ENCODE peak calls at places on chromosomes 7 and 10, in eight cellular contexts. K is activated CD4-positive, alpha-beta memory T cell treated with anti-CD3 and anti-CD28 coated beads for 36 hours; L is activated CD4-positive, CD25-positive, alpha-beta regulatory T cell treated with anti-CD3 and anti-CD28 coated beads, Interleukin-2, amount 50 U/mL, for 16 hours; V is omental fat pad; I is EL; U is fibroblast of lung; J is Peyer's patch; Y is LoVo. N is an unnamed sample.

GRCh38 chr7:50860174-50860573 is 77.5 kb upstream of the GRB10 start:
- DNase-seq in Y (no peak), J (no peak), U (no peak), V (no peak), L (no peak), I (no peak), K (no peak), N (no peak)

GRCh38 chr10:124724279-124725027 is 19.7 kb downstream of the FAM53B start:
- DNase-seq in I (no peak), K (peak; percentile 12), U (no peak), J (peak; percentile 87), L (no peak), Y (no peak), V (no peak), N (no peak)

GRCh38 chr10:6228647-6229046 is 25.9 kb downstream of the PFKFB3 start:
- DNase-seq in I (no peak), K (no peak), J (no peak), L (no peak), Y (no peak), U (peak; percentile 42), V (no peak), N (no peak)

GRCh38 chr7:27245798-27246691 is 3.4 kb downstream of the EVX1 start:
- DNase-seq in Y (no peak), J (peak; percentile 62), V (no peak), K (no peak), U (no peak), I (peak; percentile 33), L (no peak), N (no peak)

GRCh38 chr7:135862586-135863361 is 114.2 kb upstream of the FAM180A start:
- DNase-seq in L (no peak), V (no peak), Y (no peak), K (no peak), I (no peak), J (no peak), U (peak; percentile 73), N (no peak)

GRCh38 chr7:71661671-71662224 is 529.8 kb downstream of the GALNT17 start:
- DNase-seq in Y (no peak), L (no peak), I (no peak), K (no peak), V (no peak), U (no peak), J (no peak), N (no peak)

GRCh38 chr10:61757525-61758397 is 95.0 kb downstream of the CABCOCO1 start:
- DNase-seq in K (no peak), V (no peak), Y (peak; percentile 44), J (peak; percentile 67), L (no peak), I (peak; percentile 74), U (peak; percentile 78), N (no peak)

GRCh38 chr7:155450558-155450827 is 7.4 kb upstream of the EN2 start:
- DNase-seq in K (no peak), V (no peak), U (no peak), J (no peak), Y (no peak), L (no peak), I (no peak), N (no peak)

GRCh38 chr7:55242613-55243012 is 122.5 kb upstream of the LANCL2 start:
- DNase-seq in J (no peak), Y (no peak), L (no peak), U (peak; percentile 27), V (no peak), I (peak; percentile 31), K (no peak), N (no peak)

GRCh38 chr7:158111906-158112570 is 475.6 kb downstream of the PTPRN2 start:
- DNase-seq in V (no peak), L (no peak), I (no peak), J (no peak), U (no peak), K (no peak), Y (no peak), N (no peak)

GRCh38 chr10:77176224-77176623 is 461.4 kb downstream of the KCNMA1 start:
- DNase-seq in L (no peak), K (no peak), J (no peak), Y (no peak), I (no peak), U (no peak), V (no peak), N (no peak)

GRCh38 chr10:98748298-98748697 is 301.6 kb upstream of the HPS1 start:
- DNase-seq in I (peak; percentile 37), K (no peak), U (no peak), L (no peak), Y (peak; percentile 21), V (no peak), J (no peak), N (peak; percentile 61)

GRCh38 chr7:116259821-116260440 is 49.6 kb downstream of the TES start:
- DNase-seq in Y (peak; percentile 40), J (no peak), L (no peak), V (no peak), K (no peak), U (peak; percentile 88), I (peak; percentile 87), N (no peak)

GRCh38 chr7:11127112-11127785 is 153.6 kb downstream of the PHF14 start:
- DNase-seq in L (no peak), J (no peak), I (peak; percentile 3), K (no peak), Y (no peak), V (no peak), U (no peak), N (no peak)

GRCh38 chr10:85008493-85009181 is 680.2 kb downstream of the CCSER2 start:
- DNase-seq in I (no peak), Y (no peak), L (no peak), V (no peak), K (no peak), U (no peak), J (no peak), N (no peak)

GRCh38 chr10:64731016-64731415 is 1209.8 kb downstream of the REEP3 start:
- DNase-seq in L (no peak), Y (no peak), V (no peak), I (no peak), J (no peak), K (no peak), U (no peak), N (no peak)

GRCh38 chr10:51321968-51322367 is 247.7 kb downstream of the PRKG1 start:
- DNase-seq in J (no peak), I (peak; percentile 20), U (no peak), K (no peak), V (no peak), L (no peak), Y (no peak), N (no peak)

GRCh38 chr7:7148799-7149481 is 33.4 kb upstream of the C1GALT1 start:
- DNase-seq in J (peak; percentile 52), V (no peak), Y (no peak), I (no peak), U (peak; percentile 10), K (no peak), L (no peak), N (peak; percentile 11)

GRCh38 chr10:22931948-22932347 is 4.1 kb downstream of the ARMC3 start:
- DNase-seq in I (peak; percentile 56), J (no peak), V (no peak), L (no peak), U (peak; percentile 68), Y (peak; percentile 25), K (no peak), N (no peak)

GRCh38 chr7:158018061-158018796 is 569.4 kb downstream of the PTPRN2 start:
- DNase-seq in K (no peak), J (peak; percentile 21), V (no peak), L (no peak), I (no peak), Y (no peak), U (no peak), N (no peak)

GRCh38 chr7:75719626-75720025 is 19.1 kb downstream of the HIP1 start:
- DNase-seq in V (no peak), U (no peak), I (no peak), K (no peak), Y (no peak), J (no peak), L (no peak), N (no peak)

GRCh38 chr10:87590705-87591588 is 68.7 kb upstream of the PAPSS2 start:
- DNase-seq in L (no peak), J (no peak), U (no peak), I (no peak), V (no peak), Y (peak; percentile 56), K (no peak), N (no peak)

GRCh38 chr10:127158663-127159062 is 37.7 kb downstream of the INSYN2A start:
- DNase-seq in V (no peak), J (no peak), U (no peak), K (no peak), I (no peak), Y (no peak), L (no peak), N (no peak)

GRCh38 chr7:55533050-55533728 is 39.1 kb downstream of the VOPP1 start:
- DNase-seq in U (peak; percentile 78), J (peak; percentile 88), Y (peak; percentile 17), I (peak; percentile 62), V (no peak), L (peak; percentile 60), K (peak; percentile 91), N (peak; percentile 68)

N was measured in Karpas-422.